ENCODE peak calls at places on chromosome 7, in ten cellular contexts. A, S, P, F, T, E, W, H, C and R are unnamed samples.
A peak's percentile ranks its signal among the peaks of the same experiment; 100 is the strongest.

GRCh38 chr7:150912427-150912826 is 60.1 kb downstream of the AOC1 start:
- DNase-seq in A (no peak), S (no peak), P (no peak), F (no peak), T (no peak), E (no peak), W (no peak), H (no peak), C (no peak), R (no peak)

GRCh38 chr7:24801910-24802699 is 44.8 kb upstream of the GSDME start:
- DNase-seq in A (no peak), S (no peak), P (no peak), F (no peak), T (no peak), E (no peak), W (no peak), H (no peak), C (no peak), R (no peak)

GRCh38 chr7:151122276-151122675 is 36.0 kb downstream of the AGAP3 start:
- DNase-seq in A (no peak), S (no peak), P (no peak), F (peak; percentile 42), T (no peak), E (no peak), W (no peak), H (no peak), C (no peak), R (no peak)

GRCh38 chr7:129136887-129137647 is 7.4 kb upstream of the TSPAN33 start:
- DNase-seq in A (no peak), S (no peak), P (no peak), F (no peak), T (no peak), E (no peak), W (no peak), H (peak; percentile 36), C (no peak), R (no peak)

GRCh38 chr7:50626286-50626685 is 61.1 kb upstream of the DDC start:
- DNase-seq in A (no peak), S (no peak), P (no peak), F (no peak), T (no peak), E (no peak), W (no peak), H (no peak), C (no peak), R (no peak)

GRCh38 chr7:100562195-100563099 is 11.3 kb downstream of the SAP25 start:
- DNase-seq in A (no peak), S (no peak), P (no peak), F (no peak), T (no peak), E (no peak), W (no peak), H (no peak), C (no peak), R (no peak)

GRCh38 chr7:131532570-131533091 is 23.8 kb downstream of the PODXL start:
- DNase-seq in A (no peak), S (no peak), P (no peak), F (no peak), T (no peak), E (no peak), W (no peak), H (no peak), C (no peak), R (no peak)

GRCh38 chr7:39459606-39460090 is 106.6 kb upstream of the YAE1 start:
- DNase-seq in A (no peak), S (no peak), P (no peak), F (no peak), T (no peak), E (no peak), W (no peak), H (no peak), C (no peak), R (no peak)

GRCh38 chr7:32047801-32048200 is 22.4 kb downstream of the PDE1C start:
- DNase-seq in A (peak; percentile 84), S (no peak), P (no peak), F (no peak), T (no peak), E (no peak), W (no peak), H (no peak), C (no peak), R (no peak)

GRCh38 chr7:2321020-2321419 is 6.8 kb upstream of the SNX8 start:
- DNase-seq in A (peak; percentile 29), S (no peak), P (no peak), F (no peak), T (no peak), E (peak; percentile 27), W (peak; percentile 45), H (peak; percentile 35), C (no peak), R (no peak)

GRCh38 chr7:74625446-74625845 is 32.1 kb upstream of the GTF2I start:
- DNase-seq in A (peak; percentile 53), S (no peak), P (no peak), F (no peak), T (no peak), E (peak; percentile 82), W (no peak), H (no peak), C (peak; percentile 85), R (no peak)

GRCh38 chr7:45645141-45645969 is 71.2 kb downstream of the ADCY1 start:
- DNase-seq in A (no peak), S (no peak), P (no peak), F (peak; percentile 9), T (peak; percentile 0), E (no peak), W (no peak), H (no peak), C (no peak), R (no peak)

GRCh38 chr7:84188811-84189405 is 5.7 kb downstream of the SEMA3A start:
- DNase-seq in A (peak; percentile 40), S (no peak), P (no peak), F (no peak), T (no peak), E (peak; percentile 65), W (no peak), H (no peak), C (no peak), R (no peak)

GRCh38 chr7:142445019-142445686 is 187.3 kb upstream of the PRSS58 start:
- DNase-seq in A (no peak), S (peak; percentile 62), P (no peak), F (no peak), T (no peak), E (no peak), W (peak; percentile 80), H (no peak), C (no peak), R (no peak)

DNA sequence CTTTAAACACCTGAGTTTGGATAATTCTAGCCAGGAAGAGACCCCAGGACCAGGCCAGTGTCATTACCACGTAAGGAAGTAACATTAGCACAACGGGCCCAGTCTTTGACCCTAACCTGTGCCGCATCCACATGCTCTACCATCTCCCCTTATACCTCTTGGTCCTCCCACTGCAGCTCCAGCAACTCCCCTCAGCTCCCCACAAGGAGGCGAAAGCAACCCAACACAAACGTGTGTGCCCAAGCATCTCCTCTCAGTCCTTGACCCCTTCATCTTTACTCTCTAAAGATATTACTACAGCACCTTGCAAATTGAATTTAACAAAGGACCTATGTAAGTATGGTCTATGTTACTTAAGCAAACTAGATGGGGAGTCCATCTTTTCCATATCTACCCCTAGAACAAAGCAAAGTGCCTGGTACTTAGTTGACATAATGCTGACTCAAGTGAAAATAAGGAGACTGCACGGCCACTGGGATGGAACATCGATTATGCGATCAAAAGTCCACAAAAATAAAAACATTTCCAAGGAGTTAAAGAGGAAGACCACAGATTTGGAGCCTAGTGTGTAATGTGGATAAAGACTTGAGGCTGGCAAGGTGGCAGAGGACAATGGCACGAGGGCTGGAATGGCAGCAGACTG is 147.7 kb downstream of the JAZF1 start:
- DNase-seq in A (peak; percentile 46), S (peak; percentile 12), P (no peak), F (no peak), T (no peak), E (no peak), W (peak; percentile 45), H (no peak), C (no peak), R (no peak)
- TF ChIP-seq CTCF in A (no peak), S (no peak), P (no peak), F (no peak), T (no peak), E (no peak), W (no peak), H (no peak), C (no peak), R (no peak)

GRCh38 chr7:26291699-26292538 is at the start of gene SNX10:
- DNase-seq in A (peak; percentile 63), S (peak; percentile 45), P (peak; percentile 27), F (peak; percentile 52), T (peak; percentile 25), E (no peak), W (peak; percentile 79), H (peak; percentile 38), C (peak; percentile 59), R (no peak)
- TF ChIP-seq CTCF in A (peak; percentile 43), S (no peak), P (no peak), F (no peak), T (no peak), E (no peak), W (no peak), H (no peak), C (peak; percentile 21), R (no peak)

GRCh38 chr7:5439209-5439571 is 15.6 kb upstream of the TNRC18 start:
- DNase-seq in A (no peak), S (no peak), P (no peak), F (no peak), T (no peak), E (no peak), W (no peak), H (no peak), C (no peak), R (no peak)

GRCh38 chr7:5439572-5440496 is 16.2 kb upstream of the TNRC18 start:
- DNase-seq in A (no peak), S (no peak), P (no peak), F (no peak), T (no peak), E (no peak), W (no peak), H (no peak), C (no peak), R (no peak)

GRCh38 chr7:5442757-5443305 is 19.2 kb upstream of the TNRC18 start:
- DNase-seq in A (no peak), S (no peak), P (no peak), F (no peak), T (no peak), E (no peak), W (no peak), H (no peak), C (no peak), R (no peak)

GRCh38 chr7:5443678-5444077 is 20.0 kb upstream of the TNRC18 start:
- DNase-seq in A (no peak), S (no peak), P (no peak), F (no peak), T (no peak), E (no peak), W (no peak), H (no peak), C (no peak), R (no peak)

GRCh38 chr7:5441840-5442513 is 18.3 kb upstream of the TNRC18 start:
- DNase-seq in A (no peak), S (no peak), P (no peak), F (no peak), T (no peak), E (no peak), W (no peak), H (no peak), C (no peak), R (no peak)
- TF ChIP-seq CTCF in A (no peak), S (no peak), P (no peak), F (no peak), T (no peak), E (no peak), W (no peak), H (no peak), C (no peak), R (no peak)

GRCh38 chr7:28536259-28536658 is 123.9 kb downstream of the CREB5 start:
- DNase-seq in A (peak; percentile 31), S (peak; percentile 9), P (peak; percentile 5), F (no peak), T (no peak), E (peak; percentile 18), W (peak; percentile 59), H (no peak), C (no peak), R (no peak)
- TF ChIP-seq CTCF in A (no peak), S (no peak), P (peak; percentile 56), F (no peak), T (no peak), E (peak; percentile 41), W (no peak), H (no peak), C (peak; percentile 25), R (no peak)